ENCODE peak calls at places on chromosomes 13 and 19, in five cellular contexts. E, N, I, U and A are unnamed samples.

GRCh38 chr19:33476151-33476707 is 45.4 kb downstream of the PEPD start:
- DNase-seq in I (no peak), E (no peak), N (no peak), U (peak; percentile 17), A (no peak)

GRCh38 chr19:18588611-18589379 is at the start of gene REX1BD:
- DNase-seq in I (peak; percentile 80), U (peak; percentile 82), N (peak; percentile 85), E (peak; percentile 73), A (peak; percentile 83)

GRCh38 chr19:10006335-10006708 is 4.0 kb downstream of the COL5A3 start:
- DNase-seq in E (no peak), N (no peak), U (no peak), I (no peak), A (no peak)

GRCh38 chr19:28829762-28830161 is 383.2 kb downstream of the UQCRFS1 start:
- DNase-seq in N (no peak), I (no peak), E (no peak), U (no peak), A (no peak)

GRCh38 chr19:18701250-18701608 is 17.7 kb downstream of the CRTC1 start:
- DNase-seq in U (no peak), E (no peak), I (no peak), N (no peak), A (no peak)

GRCh38 chr13:99386911-99387788 is 80.0 kb upstream of the GPR183 start:
- DNase-seq in N (peak; percentile 33), E (no peak), U (peak; percentile 60), I (peak; percentile 46), A (peak; percentile 69)

GRCh38 chr19:18848860-18849661 is 17.3 kb downstream of the UPF1 start:
- DNase-seq in U (peak; percentile 79), E (no peak), I (no peak), N (peak; percentile 88), A (no peak)

GRCh38 chr19:6753178-6754031 is 13.8 kb downstream of the SH2D3A start:
- DNase-seq in E (no peak), I (peak; percentile 87), U (peak; percentile 87), N (peak; percentile 82), A (peak; percentile 89)

GRCh38 chr13:113786262-113786841 is 27.3 kb downstream of the TMEM255B start:
- DNase-seq in E (no peak), N (peak; percentile 44), I (peak; percentile 8), U (no peak), A (no peak)

GRCh38 chr13:111632906-111633305 is 312.5 kb downstream of the TEX29 start:
- DNase-seq in U (no peak), N (no peak), I (no peak), E (no peak), A (no peak)

GRCh38 chr19:38731654-38732301 is 12.5 kb downstream of the CAPN12 start:
- DNase-seq in U (peak; percentile 85), I (peak; percentile 87), E (no peak), N (no peak), A (no peak)

GRCh38 chr13:110716235-110716505 is 2.7 kb downstream of the ING1 start:
- DNase-seq in N (no peak), U (peak; percentile 42), I (peak; percentile 51), E (no peak), A (no peak)

GRCh38 chr19:5642204-5642603 is 19.3 kb downstream of the SAFB start:
- DNase-seq in U (no peak), E (no peak), I (peak; percentile 5), N (no peak), A (no peak)

GRCh38 chr19:14517840-14518505 is at the start of gene DNAJB1:
- DNase-seq in I (peak; percentile 83), U (peak; percentile 92), E (peak; percentile 73), N (peak; percentile 78), A (peak; percentile 95)

GRCh38 chr13:24038846-24039330 is 121.6 kb upstream of the SPATA13 start:
- DNase-seq in E (no peak), I (no peak), N (no peak), U (no peak), A (no peak)

GRCh38 chr13:22061806-22062391 is 391.0 kb downstream of the FGF9 start:
- DNase-seq in E (no peak), U (no peak), N (no peak), I (no peak), A (peak; percentile 13)

GRCh38 chr19:58572818-58573657 is at the start of gene MZF1:
- DNase-seq in U (peak; percentile 100), I (peak; percentile 100), E (peak; percentile 99), N (peak; percentile 100), A (peak; percentile 98)

GRCh38 chr13:82976499-82976898 is 905.8 kb downstream of the SLITRK1 start:
- DNase-seq in I (no peak), U (no peak), N (no peak), E (no peak), A (no peak)

GRCh38 chr19:17285415-17286135 is 3.9 kb downstream of the ANKLE1 start:
- DNase-seq in U (no peak), N (no peak), I (no peak), E (no peak), A (no peak)

GRCh38 chr13:110471833-110472162 is 89.7 kb downstream of the RAB20 start:
- DNase-seq in U (peak; percentile 79), I (peak; percentile 35), E (no peak), N (no peak), A (peak; percentile 68)

GRCh38 chr19:18193388-18194207 is 580 bp downstream of the MPV17L2 start:
- DNase-seq in N (peak; percentile 6), I (no peak), E (no peak), U (peak; percentile 46), A (no peak)

GRCh38 chr13:52922961-52923360 is 74.5 kb upstream of the PCDH8 start:
- DNase-seq in E (no peak), N (no peak), I (no peak), U (no peak), A (no peak)

GRCh38 chr13:82370306-82370705 is 1512.0 kb downstream of the SLITRK1 start:
- DNase-seq in I (no peak), U (no peak), N (no peak), E (no peak), A (no peak)

GRCh38 chr19:28669804-28670203 is 543.1 kb downstream of the UQCRFS1 start:
- DNase-seq in U (no peak), I (no peak), N (no peak), E (no peak), A (no peak)

GRCh38 chr13:27578121-27579030 is 42.0 kb downstream of the LNX2 start:
- DNase-seq in E (no peak), I (no peak), N (no peak), U (no peak), A (no peak)

GRCh38 chr19:58054792-58055482 is 4.1 kb upstream of the ZNF135 start:
- DNase-seq in U (no peak), N (no peak), E (no peak), I (no peak), A (no peak)

GRCh38 chr13:112332727-112333126 is 43.4 kb upstream of the SPACA7 start:
- DNase-seq in N (no peak), E (no peak), I (no peak), U (no peak), A (no peak)

GRCh38 chr19:38850976-38851621 is 1.3 kb upstream of the HNRNPL start:
- DNase-seq in N (peak; percentile 19), E (no peak), I (no peak), U (no peak), A (no peak)

DNA sequence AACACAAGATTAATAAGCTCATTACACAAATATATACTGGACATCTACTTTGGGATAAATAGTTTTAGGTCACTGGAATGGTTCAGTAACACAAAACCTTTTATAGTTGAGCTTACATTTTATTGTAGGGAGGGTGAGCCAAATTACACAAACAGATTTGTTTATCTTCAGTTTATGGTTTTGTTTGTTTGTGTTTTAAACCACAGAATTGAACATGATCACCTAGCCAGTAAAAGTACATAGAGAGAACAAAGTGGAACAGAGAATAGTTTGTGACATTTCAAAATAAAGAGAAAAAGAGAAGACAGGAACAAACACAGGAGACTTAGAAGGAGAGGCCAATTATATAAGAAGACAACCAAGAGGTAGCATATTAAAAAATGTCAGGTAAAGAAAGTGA is 1930.2 kb upstream of the PCDH20 start:
- DNase-seq in U (no peak), I (no peak), N (no peak), E (no peak), A (no peak)
- TF ChIP-seq POLR2AphosphoS5 in U (no peak), I (no peak), N (no peak), E (no peak), A (no peak)

GRCh38 chr13:91348906-91349435 is 1.5 kb downstream of the MIR17HG start:
- DNase-seq in E (peak; percentile 90), N (peak; percentile 89), U (peak; percentile 94), I (peak; percentile 95), A (peak; percentile 57)
- TF ChIP-seq POLR2A in E (no peak), N (no peak), U (peak; percentile 53), I (no peak), A (peak; percentile 73)

DNA sequence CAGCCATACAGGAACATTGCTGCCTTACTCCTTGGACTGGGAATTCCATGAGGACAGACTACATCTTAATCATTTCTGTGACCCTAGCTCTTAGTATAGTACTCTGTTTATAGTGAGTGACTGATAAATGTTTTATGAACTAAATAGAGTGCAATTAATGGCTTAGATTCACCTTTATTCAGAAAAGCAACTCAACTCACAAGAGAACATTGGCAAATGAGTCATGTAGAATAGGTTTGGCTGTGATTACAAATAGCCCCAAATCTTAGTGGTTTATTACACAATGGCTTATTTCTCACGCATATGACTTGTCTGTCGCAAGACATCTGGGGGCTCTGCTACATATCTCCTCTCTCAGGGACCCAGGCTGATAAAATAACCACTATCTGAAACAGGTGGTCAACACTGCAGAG is 121.6 kb upstream of the KL start:
- DNase-seq in E (no peak), U (no peak), N (no peak), I (no peak), A (no peak)
- TF ChIP-seq POLR2AphosphoS5 in E (no peak), U (no peak), N (no peak), I (no peak), A (no peak)

GRCh38 chr13:106484084-106484754 is 51.2 kb downstream of the EFNB2 start:
- DNase-seq in U (no peak), I (no peak), N (peak; percentile 85), E (no peak), A (no peak)
- TF ChIP-seq POLR2A in U (no peak), I (no peak), N (no peak), E (no peak), A (no peak)

GRCh38 chr19:868458-869244 is 9.2 kb downstream of the CFD start:
- DNase-seq in I (no peak), N (no peak), E (no peak), U (no peak), A (no peak)
- TF ChIP-seq POLR2AphosphoS5 in I (no peak), N (no peak), E (no peak), U (no peak), A (no peak)

GRCh38 chr13:98182153-98182552 is 5.1 kb upstream of the RNF113B start:
- DNase-seq in I (no peak), N (no peak), U (no peak), E (no peak), A (no peak)

GRCh38 chr13:98187862-98188261 is 10.8 kb upstream of the RNF113B start:
- DNase-seq in E (no peak), U (no peak), I (no peak), N (no peak), A (no peak)

GRCh38 chr13:98182589-98182988 is 5.5 kb upstream of the RNF113B start:
- DNase-seq in U (no peak), E (no peak), N (no peak), I (no peak), A (no peak)

GRCh38 chr13:98187155-98187726 is 10.2 kb upstream of the RNF113B start:
- DNase-seq in U (no peak), I (no peak), E (no peak), N (no peak), A (no peak)

GRCh38 chr13:98184796-98185195 is 7.7 kb upstream of the RNF113B start:
- DNase-seq in N (no peak), I (no peak), U (no peak), E (no peak), A (no peak)
- TF ChIP-seq POLR2A in N (no peak), I (no peak), U (no peak), E (no peak), A (no peak)

GRCh38 chr19:16133818-16134217 is 9.7 kb upstream of the HSH2D start:
- DNase-seq in E (no peak), N (no peak), U (no peak), I (no peak), A (no peak)
- TF ChIP-seq POLR2AphosphoS5 in E (no peak), N (no peak), U (no peak), I (no peak), A (no peak)